ENCODE peak calls at places on chromosomes 5 and 9, in five cellular contexts. I is hepatocyte; E is CD8-positive, alpha-beta T cell; X is DMS153; Q is H9. P is an unnamed sample.

GRCh38 chr9:99833735-99834134 is 12.1 kb downstream of the NR4A3 start:
- DNase-seq in I (no peak), E (no peak), X (no peak), Q (no peak), P (no peak)

GRCh38 chr9:137744632-137745183 is 125.9 kb downstream of the EHMT1 start:
- DNase-seq in I (no peak), E (no peak), X (no peak), Q (no peak), P (no peak)

GRCh38 chr9:105690742-105691141 is 3.6 kb upstream of the TMEM38B start:
- DNase-seq in I (no peak), E (no peak), X (no peak), Q (no peak), P (no peak)

GRCh38 chr5:142324871-142325676 is at the start of gene SPRY4:
- DNase-seq in I (peak), E (peak), X (peak), Q (peak), P (peak)

GRCh38 chr5:120852222-120852860 is 388.2 kb downstream of the PRR16 start:
- DNase-seq in I (no peak), E (no peak), X (no peak), Q (peak), P (no peak)

GRCh38 chr9:131678499-131679111 is 61.3 kb downstream of the RAPGEF1 start:
- DNase-seq in I (peak), E (peak), X (peak), Q (no peak), P (peak)

GRCh38 chr5:44774279-44774880 is 34.4 kb upstream of the MRPS30 start:
- DNase-seq in I (peak), E (no peak), X (peak), Q (no peak), P (peak)

GRCh38 chr5:16856531-16856930 is 79.6 kb downstream of the MYO10 start:
- DNase-seq in I (no peak), E (no peak), X (no peak), Q (no peak), P (peak)

GRCh38 chr9:79301549-79301948 is 270.2 kb upstream of the TLE4 start:
- DNase-seq in I (no peak), E (no peak), X (no peak), Q (no peak), P (no peak)

GRCh38 chr5:119275146-119275872 is 80.5 kb upstream of the TNFAIP8 start:
- DNase-seq in I (peak), E (no peak), X (no peak), Q (no peak), P (peak)

GRCh38 chr9:17081814-17082213 is 53.0 kb upstream of the CNTLN start:
- DNase-seq in I (no peak), E (no peak), X (no peak), Q (no peak), P (no peak)

GRCh38 chr5:42366051-42366450 is 57.2 kb upstream of the GHR start:
- DNase-seq in I (no peak), E (no peak), X (no peak), Q (no peak), P (no peak)

GRCh38 chr9:136549010-136549980 is 3.4 kb upstream of the NOTCH1 start:
- DNase-seq in I (no peak), E (no peak), X (no peak), Q (no peak), P (no peak)

GRCh38 chr9:112917027-112917986 is 26.6 kb upstream of the SLC46A2 start:
- DNase-seq in I (peak), E (no peak), X (no peak), Q (no peak), P (peak)

GRCh38 chr5:93583525-93583798 is 440 bp downstream of the NR2F1 start:
- DNase-seq in I (no peak), E (no peak), X (no peak), Q (no peak), P (no peak)

GRCh38 chr9:133163559-133164208 is at the start of gene GBGT1:
- DNase-seq in I (peak), E (no peak), X (no peak), Q (peak), P (no peak)

GRCh38 chr5:1791176-1791575 is 8.5 kb downstream of the MRPL36 start:
- DNase-seq in I (no peak), E (no peak), X (no peak), Q (no peak), P (no peak)

GRCh38 chr9:129665008-129665771 is at the start of gene PRRX2:
- DNase-seq in I (peak), E (no peak), X (no peak), Q (no peak), P (no peak)

GRCh38 chr9:127528407-127529251 is 77.3 kb downstream of the LRSAM1 start:
- DNase-seq in I (no peak), E (no peak), X (no peak), Q (no peak), P (no peak)

GRCh38 chr5:33362915-33363314 is 77.8 kb upstream of the TARS1 start:
- DNase-seq in I (no peak), E (no peak), X (no peak), Q (peak), P (no peak)

GRCh38 chr5:159877894-159878448 is 38.3 kb upstream of the ADRA1B start:
- DNase-seq in I (no peak), E (no peak), X (no peak), Q (no peak), P (no peak)

GRCh38 chr5:90645024-90645610 is 86.5 kb downstream of the ADGRV1 start:
- DNase-seq in I (peak), E (no peak), X (no peak), Q (peak), P (no peak)

GRCh38 chr5:1564182-1564748 is 40.5 kb upstream of the LPCAT1 start:
- DNase-seq in I (no peak), E (no peak), X (no peak), Q (no peak), P (peak)

GRCh38 chr9:134052491-134052890 is 15.3 kb downstream of the BRD3 start:
- DNase-seq in I (no peak), E (no peak), X (no peak), Q (no peak), P (no peak)

GRCh38 chr5:33309780-33310345 is 130.9 kb upstream of the TARS1 start:
- DNase-seq in I (no peak), E (no peak), X (no peak), Q (no peak), P (no peak)

GRCh38 chr5:56012281-56012963 is 17.7 kb upstream of the IL6ST start:
- DNase-seq in I (no peak), E (no peak), X (no peak), Q (no peak), P (peak)

GRCh38 chr9:137000177-137000930 is 4.0 kb upstream of the CLIC3 start:
- DNase-seq in I (no peak), E (no peak), X (no peak), Q (no peak), P (peak)

GRCh38 chr9:130461218-130461630 is 16.5 kb downstream of the ASS1 start:
- DNase-seq in I (peak), E (peak), X (no peak), Q (peak), P (peak)

GRCh38 chr5:80998590-80998979 is 38.4 kb downstream of the RASGRF2 start:
- DNase-seq in I (no peak), E (no peak), X (no peak), Q (no peak), P (no peak)

GRCh38 chr9:93947409-93948070 is 7.6 kb downstream of the BARX1 start:
- DNase-seq in I (no peak), E (no peak), X (no peak), Q (peak), P (no peak)

GRCh38 chr5:174424219-174425053 is 299.9 kb upstream of the MSX2 start:
- DNase-seq in I (no peak), E (no peak), X (no peak), Q (no peak), P (no peak)

GRCh38 chr5:170120576-170120975 is 14.9 kb downstream of the FOXI1 start:
- DNase-seq in I (no peak), E (no peak), X (no peak), Q (no peak), P (peak)